ENCODE peak calls at places on chromosomes 3 and 15, in five cellular contexts. U is pancreas, B is SK-N-SH, Q is stomach, Z is tibial nerve. L is an unnamed sample.

GRCh38 chr3:67292356-67293225 is 294.5 kb downstream of the KBTBD8 start:
- DNase-seq in U (no peak), Q (peak; percentile 46), B (no peak), Z (peak; percentile 18), L (no peak)

GRCh38 chr15:82771789-82772607 is 33.9 kb downstream of the FSD2 start:
- DNase-seq in Z (no peak), B (no peak), U (no peak), Q (no peak), L (no peak)

GRCh38 chr15:48032911-48033310 is 87.9 kb upstream of the SLC24A5 start:
- DNase-seq in Z (no peak), U (no peak), Q (no peak), B (no peak), L (no peak)

GRCh38 chr3:124033360-124034015 is 41.6 kb upstream of the ROPN1 start:
- DNase-seq in U (no peak), Q (no peak), B (no peak), Z (no peak), L (no peak)

GRCh38 chr15:39056357-39056756 is 491.7 kb upstream of the RASGRP1 start:
- DNase-seq in Z (no peak), B (no peak), U (no peak), Q (no peak), L (no peak)

GRCh38 chr3:179116816-179117215 is 31.3 kb upstream of the PIK3CA start:
- DNase-seq in Z (no peak), B (no peak), Q (no peak), U (no peak), L (no peak)

GRCh38 chr15:40782609-40783227 is 12.9 kb downstream of the C15orf62 start:
- DNase-seq in Q (peak; percentile 90), U (peak; percentile 72), B (peak; percentile 81), Z (no peak), L (no peak)

GRCh38 chr3:188432826-188433525 is 279.0 kb downstream of the LPP start:
- DNase-seq in Z (no peak), B (no peak), U (no peak), Q (peak; percentile 45), L (no peak)

GRCh38 chr3:99634881-99635280 is 3.5 kb upstream of the COL8A1 start:
- DNase-seq in U (no peak), B (no peak), Q (no peak), Z (no peak), L (no peak)

GRCh38 chr3:100100454-100100853 is 13.8 kb downstream of the FILIP1L start:
- DNase-seq in U (no peak), Q (no peak), Z (no peak), B (no peak), L (no peak)

GRCh38 chr3:98185180-98185579 is 18.7 kb downstream of the OR5H15 start:
- DNase-seq in Z (no peak), Q (no peak), U (no peak), B (no peak), L (no peak)

GRCh38 chr15:81858586-81858985 is 187.2 kb downstream of the MEX3B start:
- DNase-seq in U (no peak), B (no peak), Z (no peak), Q (no peak), L (no peak)

GRCh38 chr15:84840255-84840654 is 23.1 kb downstream of the ALPK3 start:
- DNase-seq in U (peak; percentile 64), Z (no peak), Q (peak; percentile 56), B (no peak), L (no peak)

GRCh38 chr15:66847565-66847991 is 145.5 kb downstream of the SMAD6 start:
- DNase-seq in Z (no peak), U (no peak), B (no peak), Q (peak; percentile 15), L (no peak)

GRCh38 chr15:80609512-80609946 is 85.6 kb upstream of the ABHD17C start:
- DNase-seq in Z (no peak), Q (no peak), B (no peak), U (no peak), L (no peak)

GRCh38 chr3:121690777-121691405 is 30.2 kb upstream of the HCLS1 start:
- DNase-seq in U (no peak), Z (no peak), Q (no peak), B (no peak), L (no peak)

DNA sequence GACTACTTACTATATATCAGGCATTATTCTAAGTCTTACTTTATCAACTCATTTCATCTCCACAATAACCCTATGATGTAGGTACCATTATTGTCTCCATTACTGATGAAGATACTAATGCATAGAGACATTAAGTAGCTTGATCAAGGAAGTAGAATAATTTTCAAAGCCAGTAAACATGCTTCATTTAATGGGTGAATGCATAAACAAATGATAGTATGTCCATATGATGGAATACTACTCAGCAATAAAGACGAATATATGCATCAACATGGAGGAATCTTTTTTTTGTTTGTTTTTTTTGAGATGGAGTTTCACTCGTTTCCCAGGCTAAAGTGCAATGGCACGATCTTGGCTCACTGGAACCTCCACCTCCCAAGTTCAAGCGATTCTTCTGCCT is 184.9 kb downstream of the FMN1 start:
- DNase-seq in Z (no peak), Q (no peak), U (no peak), B (no peak), L (no peak)
- H3K27ac ChIP-seq in Z (no peak overlapping the region), Q (no peak overlapping the region), U (no peak overlapping the region), B (no peak overlapping the region), L (no peak overlapping the region)

GRCh38 chr15:75551076-75551475 is 28.0 kb downstream of the PTPN9 start:
- DNase-seq in U (no peak), Q (no peak), Z (no peak), B (no peak), L (no peak)

GRCh38 chr15:75553659-75554058 is 25.5 kb downstream of the PTPN9 start:
- DNase-seq in Z (no peak), B (no peak), U (no peak), Q (no peak), L (no peak)

DNA sequence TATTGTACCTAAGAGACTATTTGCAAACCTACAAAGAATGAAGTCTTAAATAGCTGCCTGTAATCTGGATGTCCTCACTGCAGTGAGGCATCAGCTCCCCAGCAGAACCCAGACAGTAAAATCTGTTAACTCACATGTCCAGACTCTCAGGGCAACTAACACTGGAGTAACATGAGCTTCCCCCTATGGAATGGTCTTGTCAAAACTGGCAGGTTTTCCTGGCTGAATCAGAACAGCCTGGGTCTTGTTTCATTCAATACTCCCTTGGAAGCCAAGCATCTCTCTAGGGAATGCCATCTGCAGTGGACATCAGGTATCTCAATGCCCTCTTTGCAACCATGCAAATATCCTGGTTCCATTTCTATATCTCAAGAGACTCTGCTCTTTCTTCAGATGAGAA is 24.4 kb downstream of the PTPN9 start:
- DNase-seq in Z (no peak), Q (no peak), U (no peak), B (no peak), L (no peak)
- H3K27ac ChIP-seq in Z (no peak overlapping the region), Q (no peak overlapping the region), U (no peak overlapping the region), B (peak overlapping the region; percentile 12), L (no peak overlapping the region)

GRCh38 chr15:79113831-79114230 is 23.3 kb upstream of the RASGRF1 start:
- DNase-seq in B (no peak), Z (no peak), Q (no peak), U (no peak), L (no peak)

GRCh38 chr15:79117442-79118204 is 27.0 kb upstream of the RASGRF1 start:
- DNase-seq in B (no peak), Q (no peak), Z (no peak), U (no peak), L (no peak)

GRCh38 chr15:79115461-79115860 is 24.9 kb upstream of the RASGRF1 start:
- DNase-seq in Z (no peak), B (no peak), U (no peak), Q (no peak), L (no peak)

GRCh38 chr15:79116771-79117170 is 26.2 kb upstream of the RASGRF1 start:
- DNase-seq in U (no peak), Z (no peak), Q (no peak), B (no peak), L (no peak)

GRCh38 chr15:79115971-79116370 is 25.4 kb upstream of the RASGRF1 start:
- DNase-seq in Z (no peak), Q (no peak), U (no peak), B (no peak), L (no peak)
- H3K27ac ChIP-seq in Z (no peak overlapping the region), Q (no peak overlapping the region), U (no peak overlapping the region), B (no peak overlapping the region), L (no peak overlapping the region)

DNA sequence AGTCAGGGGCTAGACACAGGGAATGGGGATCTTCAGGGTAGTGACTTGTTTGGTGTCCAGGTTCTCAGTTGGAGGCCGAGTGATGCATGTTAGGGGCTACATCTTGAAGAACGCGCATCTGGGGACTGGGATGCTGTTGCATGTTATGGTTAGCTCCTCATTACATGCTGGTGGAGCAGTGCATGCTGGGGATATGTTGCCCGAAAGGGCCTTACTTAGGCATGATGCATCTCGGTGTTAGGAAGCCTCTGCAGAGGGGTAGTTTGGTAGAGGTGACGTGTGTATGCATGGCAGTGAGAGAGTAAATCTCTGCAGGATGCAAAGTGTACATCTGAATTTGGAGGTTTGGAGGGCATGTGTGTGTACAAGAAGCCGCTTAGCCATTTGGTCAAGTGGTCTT is 2.4 kb downstream of the EIF4G1 start:
- DNase-seq in Q (no peak), U (no peak), B (no peak), Z (no peak), L (no peak)
- H3K27ac ChIP-seq in Q (peak overlapping the region; percentile 99), U (no peak overlapping the region), B (peak overlapping the region; percentile 86), Z (no peak overlapping the region), L (no peak overlapping the region)

GRCh38 chr3:37053337-37053736 is 60.0 kb downstream of the MLH1 start:
- DNase-seq in Q (no peak), Z (no peak), U (no peak), B (no peak), L (no peak)
- H3K27ac ChIP-seq in Q (peak overlapping the region; percentile 71), Z (no peak overlapping the region), U (no peak overlapping the region), B (peak overlapping the region; percentile 91), L (no peak overlapping the region)

DNA sequence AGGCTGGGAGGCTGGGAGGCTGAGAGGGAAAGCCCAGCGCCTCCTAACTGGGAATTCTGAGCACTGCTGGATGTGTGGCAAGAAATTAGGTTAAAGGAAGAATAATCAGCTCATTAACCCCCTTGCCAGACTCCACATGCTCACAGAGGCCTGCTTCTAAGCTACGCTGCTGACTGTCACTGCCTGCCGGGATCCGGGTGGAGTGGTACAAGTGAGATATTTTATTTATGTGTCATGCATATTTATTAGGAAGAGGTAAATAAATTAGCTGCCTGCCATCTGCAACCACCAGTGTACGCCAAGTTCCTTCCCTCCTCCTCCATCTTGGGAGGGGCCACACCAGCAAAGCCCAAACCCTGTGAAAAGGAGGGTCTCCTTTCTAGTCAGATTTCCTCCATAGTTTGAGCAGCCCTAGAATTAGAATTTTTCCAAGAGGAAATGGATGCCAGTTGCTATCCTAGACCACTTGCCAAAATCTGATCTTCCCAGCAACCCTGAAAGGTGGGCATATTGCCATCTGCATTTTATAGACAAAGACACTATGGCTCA is 43.5 kb upstream of the GRIP2 start:
- DNase-seq in B (no peak), Z (no peak), Q (no peak), U (no peak), L (no peak)
- H3K27ac ChIP-seq in B (no peak overlapping the region), Z (no peak overlapping the region), Q (no peak overlapping the region), U (no peak overlapping the region), L (no peak overlapping the region)

GRCh38 chr3:195172285-195172684 is 98.7 kb downstream of the XXYLT1 start:
- DNase-seq in Q (no peak), Z (no peak), B (no peak), U (no peak), L (no peak)
- H3K27ac ChIP-seq in Q (peak overlapping the region; percentile 40), Z (no peak overlapping the region), B (no peak overlapping the region), U (no peak overlapping the region), L (no peak overlapping the region)

GRCh38 chr3:108833616-108834015 is 11.0 kb downstream of the TRAT1 start:
- DNase-seq in Q (no peak), B (no peak), U (no peak), Z (no peak), L (no peak)
- H3K27ac ChIP-seq in Q (no peak overlapping the region), B (no peak overlapping the region), U (no peak overlapping the region), Z (no peak overlapping the region), L (no peak overlapping the region)

L was measured in ovary.